ENCODE peak calls at places on chromosomes 5 and 9, in four cellular contexts. F is uterus, U is Calu3, W is HFF-Myc. B is an unnamed sample.

GRCh38 chr5:112525217-112525616 is 106.1 kb upstream of the EPB41L4A start:
- DNase-seq in F (no peak), U (no peak), W (no peak), B (no peak)

GRCh38 chr5:32600057-32600622 is 14.8 kb downstream of the SUB1 start:
- DNase-seq in F (no peak), U (no peak), W (peak; percentile 92), B (no peak)

GRCh38 chr5:84450617-84451414 is 66.1 kb upstream of the EDIL3 start:
- DNase-seq in F (no peak), U (no peak), W (no peak), B (no peak)

GRCh38 chr9:106753155-106753671 is 109.8 kb upstream of the ZNF462 start:
- DNase-seq in F (no peak), U (no peak), W (no peak), B (no peak)

GRCh38 chr5:59390074-59390659 is 503.4 kb downstream of the PDE4D start:
- DNase-seq in F (peak; percentile 16), U (peak; percentile 20), W (peak; percentile 19), B (no peak)

GRCh38 chr9:108271236-108271635 is 584.5 kb downstream of the ACTL7B start:
- DNase-seq in F (no peak), U (no peak), W (no peak), B (no peak)

GRCh38 chr5:52799358-52799982 is 11.8 kb downstream of the ITGA1 start:
- DNase-seq in F (peak; percentile 59), U (no peak), W (peak; percentile 51), B (no peak)

GRCh38 chr5:143130891-143131290 is 272.6 kb downstream of the NR3C1 start:
- DNase-seq in F (no peak), U (no peak), W (no peak), B (no peak)

GRCh38 chr5:74042559-74043357 is 416.8 kb downstream of the ARHGEF28 start:
- DNase-seq in F (no peak), U (no peak), W (no peak), B (no peak)

GRCh38 chr5:77852514-77853352 is 76.6 kb upstream of the TBCA start:
- DNase-seq in F (no peak), U (no peak), W (no peak), B (peak; percentile 68)
- TF ChIP-seq CTCF in F (no peak), U (no peak), W (no peak), B (no peak)

GRCh38 chr5:29079771-29080170 is 2041.4 kb upstream of the CDH9 start:
- DNase-seq in F (no peak), U (peak; percentile 3), W (no peak), B (no peak)
- TF ChIP-seq CTCF in F (no peak), U (peak; percentile 20), W (no peak), B (no peak)

GRCh38 chr5:30414078-30414477 is 779.4 kb upstream of the CDH6 start:
- DNase-seq in F (no peak), U (no peak), W (no peak), B (no peak)

GRCh38 chr5:30413540-30413939 is 779.9 kb upstream of the CDH6 start:
- DNase-seq in F (no peak), U (no peak), W (no peak), B (no peak)
- TF ChIP-seq CTCF in F (no peak), U (no peak), W (no peak), B (no peak)

GRCh38 chr9:20625003-20625349 is 2.7 kb upstream of the MLLT3 start:
- DNase-seq in F (no peak), U (no peak), W (no peak), B (no peak)
- TF ChIP-seq CTCF in F (no peak), U (no peak), W (no peak), B (no peak)

DNA sequence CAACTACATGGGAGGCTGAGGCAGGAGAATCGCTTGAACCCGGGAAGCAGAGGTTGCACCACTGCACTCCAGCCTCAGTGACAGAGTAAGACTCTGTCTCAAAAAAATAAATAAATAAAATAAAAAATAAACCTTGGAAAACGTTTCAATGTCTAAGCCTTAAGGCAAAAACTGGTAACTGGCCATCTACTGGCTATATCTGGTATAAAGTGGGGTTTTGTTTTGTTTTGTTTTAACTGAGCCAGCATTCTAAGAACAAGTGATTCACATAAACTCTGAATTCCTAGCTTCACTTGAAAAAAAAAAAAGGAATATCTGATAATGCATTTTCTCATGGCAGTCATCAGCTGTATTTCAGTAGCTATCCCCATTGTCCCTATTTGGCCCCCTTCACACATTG is 126.1 kb upstream of the EFNA5 start:
- DNase-seq in F (no peak), U (no peak), W (no peak), B (no peak)
- TF ChIP-seq CTCF in F (no peak), U (no peak), W (no peak), B (no peak)

B was measured in activated B cell treated with CpG ODN at 0.5 μM for 24 hours.